ENCODE peak calls at places on chromosomes 4 and X, in eight cellular contexts. X is SK-N-SH, L is GM12878, M is HepG2, F is endothelial cell of umbilical vein, W is A549, E is NB4, H is WTC11. B is an unnamed sample.
A peak's percentile ranks its signal among the peaks of the same experiment; 100 is the strongest.

GRCh38 chrX:95764972-95765451 is 919.6 kb upstream of the DIAPH2 start:
- DNase-seq in W (no peak), M (peak; percentile 4), E (peak; percentile 46), L (no peak), H (no peak), F (peak; percentile 49), X (peak; percentile 14), B (peak; percentile 14)

GRCh38 chrX:7028246-7028645 is 119.3 kb upstream of the STS start:
- DNase-seq in X (no peak), M (no peak), L (no peak), W (no peak), F (no peak), H (no peak), E (no peak), B (no peak)

GRCh38 chr4:38386654-38387188 is 277.3 kb upstream of the KLF3 start:
- DNase-seq in M (no peak), W (no peak), H (no peak), L (no peak), E (no peak), X (no peak), F (no peak), B (no peak)

GRCh38 chr4:168637872-168638756 is 141.3 kb downstream of the PALLD start:
- DNase-seq in M (no peak), X (no peak), F (no peak), E (no peak), L (no peak), W (no peak), H (no peak), B (no peak)

GRCh38 chr4:48781968-48782367 is 1.9 kb upstream of the FRYL start:
- DNase-seq in F (no peak), M (no peak), X (no peak), L (no peak), H (no peak), E (no peak), W (no peak), B (no peak)

GRCh38 chr4:185833055-185833598 is 21.1 kb upstream of the SORBS2 start:
- DNase-seq in L (no peak), F (peak; percentile 92), H (no peak), E (no peak), M (peak; percentile 66), X (no peak), W (no peak), B (no peak)

GRCh38 chr4:68463796-68464195 is 16.5 kb downstream of the TMPRSS11E start:
- DNase-seq in F (no peak), E (no peak), L (no peak), X (no peak), W (no peak), H (no peak), M (no peak), B (no peak)

GRCh38 chrX:100654256-100654655 is 10.3 kb downstream of the SRPX2 start:
- DNase-seq in M (no peak), F (peak; percentile 46), L (no peak), X (peak; percentile 21), H (no peak), W (peak; percentile 18), E (peak; percentile 8), B (no peak)

GRCh38 chr4:148376151-148376550 is 66.1 kb downstream of the NR3C2 start:
- DNase-seq in E (no peak), H (no peak), W (no peak), F (peak; percentile 91), M (peak; percentile 94), X (peak; percentile 3), L (no peak), B (no peak)

GRCh38 chr4:5952286-5953002 is 59.6 kb upstream of the CRMP1 start:
- DNase-seq in F (no peak), M (no peak), L (no peak), E (no peak), X (no peak), H (no peak), W (no peak), B (no peak)

GRCh38 chrX:724256-724655 is 93.7 kb downstream of the SHOX start:
- DNase-seq in H (no peak), L (no peak), X (no peak), E (no peak), F (no peak), W (no peak), M (no peak), B (no peak)

GRCh38 chr4:164009435-164009834 is 514.9 kb downstream of the TMA16 start:
- DNase-seq in L (no peak), F (no peak), E (no peak), M (no peak), W (no peak), H (no peak), X (no peak), B (no peak)

GRCh38 chr4:8478801-8479744 is 38.5 kb downstream of the TRMT44 start:
- DNase-seq in L (no peak), W (no peak), H (no peak), F (no peak), E (no peak), M (no peak), X (no peak), B (peak; percentile 66)

GRCh38 chrX:72216973-72217372 is 21.9 kb downstream of the ERCC6L start:
- DNase-seq in L (no peak), H (no peak), E (no peak), X (no peak), F (no peak), W (no peak), M (no peak), B (no peak)

GRCh38 chrX:49155243-49155899 is 7.2 kb upstream of the MAGIX start:
- DNase-seq in E (peak; percentile 80), H (peak; percentile 56), L (no peak), M (no peak), X (no peak), W (peak; percentile 60), F (peak; percentile 59), B (peak; percentile 63)

DNA sequence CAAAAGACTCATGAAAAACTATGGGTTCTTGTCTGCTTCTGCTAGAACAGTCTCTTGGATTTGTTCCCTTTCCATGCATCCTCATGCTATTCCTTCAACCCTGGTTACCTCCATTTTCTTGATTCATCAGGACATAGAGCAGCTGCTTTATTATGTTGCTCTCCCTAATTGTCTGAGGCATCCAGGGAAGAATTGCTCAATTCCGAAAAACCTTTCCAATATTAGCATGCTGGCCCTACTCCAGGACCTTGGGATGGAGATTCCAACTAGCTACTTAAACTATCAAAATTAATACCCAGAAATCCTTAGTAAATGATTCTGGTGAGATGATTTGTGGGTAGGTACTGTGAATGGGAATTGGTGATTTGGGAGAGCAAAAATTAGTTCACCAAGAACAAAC is 56.6 kb upstream of the FAM47B start:
- DNase-seq in H (no peak), W (no peak), F (no peak), E (no peak), X (no peak), M (no peak), L (no peak), B (no peak)
- TF ChIP-seq MAX in H (no peak), W (no peak), F (no peak), E (no peak), X (no peak), M (no peak), L (no peak), B (no peak)

DNA sequence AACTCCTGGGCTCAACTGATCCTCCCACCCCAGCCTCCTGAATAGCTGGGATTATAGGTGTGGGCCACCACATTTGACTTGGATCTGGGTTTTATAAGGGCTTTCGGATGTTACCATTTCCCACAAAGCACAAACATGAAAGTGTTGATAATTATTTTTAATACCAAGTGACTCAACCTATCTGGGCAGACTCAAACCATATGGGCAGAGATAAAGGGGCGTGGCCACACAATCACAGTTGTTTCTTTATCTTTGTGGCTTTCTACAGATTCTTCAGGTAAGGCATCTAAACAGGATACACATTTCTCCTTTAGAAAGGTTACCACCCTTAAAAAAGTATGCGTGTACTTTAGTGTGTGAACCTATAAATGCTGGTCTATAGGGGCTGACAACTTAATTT is 122.5 kb downstream of the ZNF827 start:
- DNase-seq in M (no peak), E (no peak), F (no peak), W (no peak), X (no peak), H (no peak), L (no peak), B (no peak)
- TF ChIP-seq MAX in M (no peak), E (no peak), F (no peak), W (no peak), X (no peak), H (no peak), L (no peak), B (no peak)

DNA sequence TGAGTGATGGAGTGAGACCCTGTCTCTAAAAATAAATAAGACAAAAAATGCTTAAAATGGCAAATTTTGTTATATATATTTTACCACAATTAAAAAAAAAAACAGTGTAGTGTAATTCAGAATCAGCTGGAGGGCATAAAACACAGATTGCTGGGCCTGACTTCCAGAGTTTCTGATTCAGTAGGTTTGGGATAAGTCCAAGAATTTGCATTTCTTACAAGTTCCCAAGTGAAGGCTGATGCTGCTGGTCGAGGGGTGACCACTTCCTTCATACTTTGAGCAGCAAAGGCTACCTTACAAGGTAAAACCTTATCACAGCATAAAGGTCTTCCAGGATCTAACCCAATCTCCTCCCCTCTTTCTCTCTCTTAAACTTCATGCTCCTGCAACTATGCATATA is 40.7 kb downstream of the KLHL8 start:
- DNase-seq in L (no peak), M (no peak), H (no peak), E (no peak), X (no peak), F (no peak), W (no peak), B (no peak)
- TF ChIP-seq MAX in L (no peak), M (no peak), H (no peak), E (no peak), X (no peak), F (no peak), W (no peak), B (no peak)

DNA sequence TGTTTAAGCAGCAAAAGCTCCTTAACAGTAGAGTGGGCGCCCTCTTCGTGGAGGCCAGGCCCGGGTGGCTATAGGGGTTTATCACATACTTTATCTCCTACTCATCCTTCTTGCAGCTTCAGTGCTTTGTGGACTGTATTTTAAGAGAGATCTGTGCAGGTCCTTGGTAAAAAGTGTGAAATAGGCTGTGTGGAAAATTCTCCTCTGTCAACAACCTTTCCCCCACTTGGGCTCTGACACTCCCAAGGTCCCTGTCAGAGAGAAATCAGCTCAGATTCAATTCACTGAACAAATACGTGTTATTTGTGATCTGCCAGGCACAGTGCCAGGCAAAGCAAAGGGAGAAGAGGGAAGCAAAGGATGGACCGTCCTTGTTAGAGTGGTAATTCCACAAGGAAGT is 214.3 kb upstream of the PPARGC1A start:
- DNase-seq in L (no peak), E (no peak), M (no peak), H (no peak), F (no peak), X (no peak), W (no peak), B (no peak)
- TF ChIP-seq MAX in L (no peak), E (no peak), M (no peak), H (no peak), F (no peak), X (no peak), W (no peak), B (no peak)

DNA sequence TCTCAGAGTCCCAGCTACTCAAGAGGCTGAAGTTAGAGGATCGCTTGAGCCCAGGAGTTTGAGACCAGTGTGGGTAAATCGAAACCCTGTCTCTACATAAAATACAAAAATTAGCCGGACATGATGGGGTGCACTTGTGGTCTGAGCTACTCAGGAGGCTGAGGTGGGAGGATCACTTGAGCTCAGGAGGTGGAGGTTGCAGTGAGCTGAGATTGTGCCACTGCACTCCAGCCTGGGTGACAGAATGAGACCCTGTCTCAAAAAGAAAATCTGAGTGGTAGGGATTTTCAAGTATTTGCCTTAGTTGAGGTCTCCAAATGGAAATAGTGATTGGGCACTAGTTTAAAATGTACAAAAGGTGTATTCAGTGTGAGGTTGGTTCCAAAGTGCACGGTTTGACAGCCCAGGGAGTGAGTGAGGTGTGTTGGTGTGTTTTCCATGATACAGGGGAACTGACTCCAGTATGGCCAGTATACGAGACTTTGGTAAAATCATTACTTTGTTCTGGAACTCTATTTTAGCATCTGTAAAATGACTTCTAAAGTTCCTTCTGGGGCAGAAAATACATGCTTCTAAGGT is 13.8 kb downstream of the ADD1 start:
- DNase-seq in L (no peak), X (no peak), H (no peak), W (no peak), F (no peak), M (peak; percentile 75), E (no peak), B (no peak)
- TF ChIP-seq MAX in L (no peak), X (no peak), H (no peak), W (no peak), F (no peak), M (peak; percentile 59), E (no peak), B (no peak)